ENCODE peak calls at places on chromosome 16, in nine cellular contexts. L, G, N, H, U, Z, Y, M and P are unnamed samples.

GRCh38 chr16:64012166-64012565 is 1109.7 kb downstream of the CDH11 start:
- DNase-seq in L (no peak), G (peak; percentile 46), N (no peak), H (no peak), U (no peak), Z (no peak), Y (peak; percentile 56), M (no peak), P (peak; percentile 36)

GRCh38 chr16:55528974-55529373 is 20.1 kb downstream of the LPCAT2 start:
- DNase-seq in L (no peak), G (no peak), N (no peak), H (no peak), U (no peak), Z (no peak), Y (no peak), M (no peak), P (no peak)

GRCh38 chr16:275041-275621 is 613 bp downstream of the RGS11 start:
- DNase-seq in L (peak; percentile 53), G (no peak), N (no peak), H (no peak), U (no peak), Z (no peak), Y (no peak), M (no peak), P (peak; percentile 40)

GRCh38 chr16:19929062-19929511 is 44.4 kb upstream of the GPRC5B start:
- DNase-seq in L (no peak), G (no peak), N (no peak), H (no peak), U (no peak), Z (no peak), Y (no peak), M (no peak), P (no peak)

GRCh38 chr16:87601322-87602004 is 845 bp upstream of the JPH3 start:
- DNase-seq in L (peak; percentile 43), G (no peak), N (no peak), H (no peak), U (peak; percentile 21), Z (no peak), Y (no peak), M (no peak), P (no peak)

GRCh38 chr16:6684076-6684673 is 648.5 kb upstream of the RBFOX1 start:
- DNase-seq in L (peak; percentile 65), G (no peak), N (peak; percentile 1), H (peak; percentile 66), U (peak; percentile 45), Z (peak; percentile 18), Y (no peak), M (peak; percentile 29), P (peak; percentile 21)

GRCh38 chr16:89033304-89033703 is 56.3 kb upstream of the CBFA2T3 start:
- DNase-seq in L (no peak), G (no peak), N (no peak), H (no peak), U (no peak), Z (no peak), Y (no peak), M (no peak), P (no peak)

GRCh38 chr16:55471448-55472097 is 7.4 kb upstream of the MMP2 start:
- DNase-seq in L (no peak), G (peak; percentile 90), N (peak; percentile 77), H (no peak), U (peak; percentile 75), Z (no peak), Y (peak; percentile 92), M (no peak), P (peak; percentile 86)

GRCh38 chr16:59067207-59067606 is 333.1 kb upstream of the GOT2 start:
- DNase-seq in L (no peak), G (no peak), N (peak; percentile 36), H (no peak), U (peak; percentile 54), Z (no peak), Y (peak; percentile 21), M (no peak), P (no peak)

GRCh38 chr16:24844101-24845030 is 1.4 kb upstream of the SLC5A11 start:
- DNase-seq in L (no peak), G (peak; percentile 20), N (peak; percentile 23), H (no peak), U (peak; percentile 86), Z (peak; percentile 29), Y (peak; percentile 29), M (peak; percentile 91), P (no peak)

GRCh38 chr16:72332926-72333325 is 161.0 kb upstream of the PMFBP1 start:
- DNase-seq in L (no peak), G (no peak), N (no peak), H (no peak), U (no peak), Z (no peak), Y (no peak), M (no peak), P (no peak)
- H3K4me1 ChIP-seq in L (no peaks in the 10 kb centered on the region), G (no peaks in the 10 kb centered on the region), N (no peaks in the 10 kb centered on the region), H (no peaks in the 10 kb centered on the region), U (no peaks in the 10 kb centered on the region), Z (no peaks in the 10 kb centered on the region), Y (no peaks in the 10 kb centered on the region), M (no peaks in the 10 kb centered on the region), P (no peaks in the 10 kb centered on the region)

GRCh38 chr16:79276506-79276905 is 324.0 kb downstream of the MAF start:
- DNase-seq in L (no peak), G (no peak), N (no peak), H (no peak), U (no peak), Z (no peak), Y (no peak), M (no peak), P (no peak)

GRCh38 chr16:79283578-79283977 is 317.0 kb downstream of the MAF start:
- DNase-seq in L (no peak), G (no peak), N (no peak), H (no peak), U (no peak), Z (no peak), Y (no peak), M (no peak), P (no peak)

GRCh38 chr16:79274197-79274596 is 326.3 kb downstream of the MAF start:
- DNase-seq in L (no peak), G (no peak), N (no peak), H (no peak), U (no peak), Z (no peak), Y (no peak), M (no peak), P (no peak)

GRCh38 chr16:79282806-79283205 is 317.7 kb downstream of the MAF start:
- DNase-seq in L (no peak), G (no peak), N (no peak), H (no peak), U (no peak), Z (no peak), Y (no peak), M (no peak), P (no peak)

GRCh38 chr16:79278506-79278905 is 322.0 kb downstream of the MAF start:
- DNase-seq in L (no peak), G (no peak), N (no peak), H (no peak), U (no peak), Z (no peak), Y (no peak), M (no peak), P (no peak)
- H3K4me3 ChIP-seq in L (no peak overlapping the region), G (no peak overlapping the region), N (no peak overlapping the region), H (no peak overlapping the region), U (no peak overlapping the region), Z (no peak overlapping the region), Y (no peak overlapping the region), M (no peak overlapping the region), P (no peak overlapping the region)

DNA sequence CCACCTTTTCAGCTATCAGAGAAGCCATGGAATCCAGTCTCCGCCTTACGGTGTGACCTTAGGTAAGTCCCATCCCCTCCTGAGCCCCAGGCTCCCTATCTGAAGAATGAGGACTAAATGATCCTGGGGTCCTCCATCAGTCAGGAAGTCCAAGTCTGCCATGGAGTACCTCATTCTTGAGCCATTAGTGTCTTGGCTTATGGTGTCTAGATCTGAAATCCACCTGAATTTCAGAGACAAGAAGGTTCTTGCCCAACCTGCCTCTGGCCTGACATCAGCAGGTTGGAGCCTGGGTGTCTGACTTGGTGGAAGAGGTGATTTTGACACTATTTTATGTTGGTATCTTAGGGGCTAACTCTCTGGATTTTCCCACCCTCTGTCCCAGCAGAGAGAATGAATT is 47.1 kb downstream of the CNGB1 start:
- DNase-seq in L (no peak), G (no peak), N (no peak), H (no peak), U (no peak), Z (no peak), Y (no peak), M (no peak), P (no peak)
- H3K9ac ChIP-seq in L (no peak overlapping the region), G (no peak overlapping the region), N (no peak overlapping the region), H (no peak overlapping the region), U (no peak overlapping the region), Z (no peak overlapping the region), Y (no peak overlapping the region), M (no peak overlapping the region), P (no peak overlapping the region)

GRCh38 chr16:21524068-21524751 is 75.2 kb upstream of the METTL9 start:
- DNase-seq in L (peak; percentile 45), G (no peak), N (no peak), H (no peak), U (peak; percentile 37), Z (no peak), Y (no peak), M (no peak), P (no peak)
- H3K4me1 ChIP-seq in L (peaks cover 32% of the 10 kb centered on the region), G (peaks cover 13% of the 10 kb centered on the region), N (peaks cover 16% of the 10 kb centered on the region), H (peaks cover 21% of the 10 kb centered on the region), U (peaks cover 3% of the 10 kb centered on the region), Z (no peaks in the 10 kb centered on the region), Y (peaks cover 2% of the 10 kb centered on the region), M (peaks cover 55% of the 10 kb centered on the region), P (peaks cover 19% of the 10 kb centered on the region)

GRCh38 chr16:49596699-49597291 is 223.2 kb downstream of the C16orf78 start:
- DNase-seq in L (no peak), G (no peak), N (no peak), H (peak; percentile 52), U (peak; percentile 42), Z (no peak), Y (no peak), M (no peak), P (no peak)
- H3K4me3 ChIP-seq in L (no peak overlapping the region), G (no peak overlapping the region), N (no peak overlapping the region), H (no peak overlapping the region), U (no peak overlapping the region), Z (no peak overlapping the region), Y (no peak overlapping the region), M (no peak overlapping the region), P (no peak overlapping the region)

GRCh38 chr16:2194166-2194834 is 2.1 kb downstream of the CASKIN1 start:
- DNase-seq in L (peak; percentile 51), G (no peak), N (peak; percentile 50), H (no peak), U (peak; percentile 40), Z (no peak), Y (peak; percentile 39), M (no peak), P (peak; percentile 30)

GRCh38 chr16:2196162-2196980 is at the start of gene CASKIN1:
- DNase-seq in L (peak; percentile 81), G (no peak), N (no peak), H (no peak), U (peak; percentile 26), Z (no peak), Y (peak; percentile 15), M (peak; percentile 57), P (peak; percentile 66)

GRCh38 chr16:2196981-2197511 is 641 bp upstream of the CASKIN1 start:
- DNase-seq in L (no peak), G (no peak), N (no peak), H (no peak), U (no peak), Z (no peak), Y (no peak), M (no peak), P (no peak)

GRCh38 chr16:2195316-2196161 is 866 bp downstream of the CASKIN1 start:
- DNase-seq in L (peak; percentile 43), G (no peak), N (no peak), H (peak; percentile 75), U (no peak), Z (no peak), Y (no peak), M (no peak), P (peak; percentile 5)

GRCh38 chr16:2194852-2195315 is 1.5 kb downstream of the CASKIN1 start:
- DNase-seq in L (peak; percentile 64), G (no peak), N (peak; percentile 54), H (peak; percentile 80), U (peak; percentile 87), Z (peak; percentile 59), Y (peak; percentile 34), M (peak; percentile 73), P (peak; percentile 21)
- H3K9ac ChIP-seq in L (no peak overlapping the region), G (no peak overlapping the region), N (no peak overlapping the region), H (no peak overlapping the region), U (no peak overlapping the region), Z (no peak overlapping the region), Y (no peak overlapping the region), M (no peak overlapping the region), P (no peak overlapping the region)